ENCODE peak calls at places on chromosomes 3 and 15, in eight cellular contexts. F is heart left ventricle, Y is sigmoid colon, C is ovary, L is body of pancreas, U is endothelial cell of umbilical vein, M is stomach, K is K562. T is an unnamed sample.

GRCh38 chr3:7038394-7038793 is 177.5 kb downstream of the GRM7 start:
- DNase-seq in C (no peak), Y (no peak), M (no peak), L (no peak), U (no peak), F (no peak), K (no peak), T (no peak)

GRCh38 chr3:36891651-36892268 is 53.1 kb downstream of the TRANK1 start:
- DNase-seq in C (no peak), U (no peak), F (peak), K (no peak), L (peak), Y (no peak), M (no peak), T (no peak)

GRCh38 chr15:68646751-68647150 is 68.0 kb downstream of the CORO2B start:
- DNase-seq in K (no peak), Y (peak), L (no peak), F (no peak), U (no peak), M (no peak), C (peak), T (no peak)

GRCh38 chr3:4804161-4805058 is 174.8 kb upstream of the BHLHE40 start:
- DNase-seq in K (no peak), C (no peak), U (no peak), F (no peak), L (no peak), Y (no peak), M (no peak), T (no peak)

GRCh38 chr3:79255696-79256095 is 512.1 kb downstream of the ROBO1 start:
- DNase-seq in U (no peak), M (no peak), C (no peak), K (no peak), Y (no peak), F (no peak), L (no peak), T (no peak)

GRCh38 chr3:126515066-126515706 is 2.4 kb downstream of the UROC1 start:
- DNase-seq in K (no peak), F (peak), L (no peak), Y (peak), C (no peak), M (no peak), U (no peak), T (no peak)

GRCh38 chr3:48962340-48962739 is 27.7 kb upstream of the P4HTM start:
- DNase-seq in F (no peak), C (no peak), M (no peak), Y (no peak), K (no peak), L (no peak), U (no peak), T (no peak)

GRCh38 chr3:88641033-88641604 is 466.3 kb upstream of the EPHA3 start:
- DNase-seq in L (peak), U (no peak), K (no peak), M (no peak), Y (no peak), C (no peak), F (no peak), T (no peak)

GRCh38 chr3:142975316-142975995 is 12.0 kb upstream of the PAQR9 start:
- DNase-seq in Y (no peak), K (no peak), U (no peak), L (no peak), M (no peak), C (no peak), F (no peak), T (no peak)

GRCh38 chr15:87660494-87661129 is 595.9 kb downstream of the NTRK3 start:
- DNase-seq in U (no peak), Y (no peak), L (no peak), F (no peak), K (no peak), C (no peak), M (no peak), T (no peak)

GRCh38 chr3:141373768-141374526 is 5.6 kb downstream of the ZBTB38 start:
- DNase-seq in Y (no peak), F (no peak), K (no peak), U (no peak), C (no peak), M (no peak), L (no peak), T (no peak)

GRCh38 chr15:29874977-29875376 is 52.7 kb upstream of the TJP1 start:
- DNase-seq in M (no peak), L (no peak), K (peak), F (no peak), Y (no peak), U (no peak), C (no peak), T (no peak)

GRCh38 chr3:173396191-173397041 is 1.1 kb upstream of the NLGN1 start:
- DNase-seq in U (peak), L (peak), C (no peak), F (no peak), M (no peak), Y (no peak), K (no peak), T (no peak)

GRCh38 chr3:141807277-141808038 is 44.2 kb downstream of the GRK7 start:
- DNase-seq in Y (no peak), F (no peak), C (no peak), M (no peak), L (no peak), K (peak), U (no peak), T (no peak)

GRCh38 chr3:50320853-50321145 is 1.7 kb downstream of the HYAL2 start:
- DNase-seq in L (no peak), K (no peak), F (no peak), C (no peak), Y (no peak), U (no peak), M (no peak), T (no peak)

GRCh38 chr3:50319872-50320625 is 2.5 kb downstream of the HYAL2 start:
- DNase-seq in Y (no peak), U (peak), C (peak), M (no peak), K (no peak), L (no peak), F (peak), T (no peak)

GRCh38 chr3:50322386-50323091 is at the start of gene HYAL2:
- DNase-seq in K (no peak), M (peak), U (peak), F (peak), L (peak), C (peak), Y (no peak), T (no peak)

GRCh38 chr3:50321844-50322385 is 630 bp downstream of the HYAL2 start:
- DNase-seq in L (no peak), M (no peak), U (no peak), Y (no peak), K (no peak), C (peak), F (no peak), T (no peak)

DNA sequence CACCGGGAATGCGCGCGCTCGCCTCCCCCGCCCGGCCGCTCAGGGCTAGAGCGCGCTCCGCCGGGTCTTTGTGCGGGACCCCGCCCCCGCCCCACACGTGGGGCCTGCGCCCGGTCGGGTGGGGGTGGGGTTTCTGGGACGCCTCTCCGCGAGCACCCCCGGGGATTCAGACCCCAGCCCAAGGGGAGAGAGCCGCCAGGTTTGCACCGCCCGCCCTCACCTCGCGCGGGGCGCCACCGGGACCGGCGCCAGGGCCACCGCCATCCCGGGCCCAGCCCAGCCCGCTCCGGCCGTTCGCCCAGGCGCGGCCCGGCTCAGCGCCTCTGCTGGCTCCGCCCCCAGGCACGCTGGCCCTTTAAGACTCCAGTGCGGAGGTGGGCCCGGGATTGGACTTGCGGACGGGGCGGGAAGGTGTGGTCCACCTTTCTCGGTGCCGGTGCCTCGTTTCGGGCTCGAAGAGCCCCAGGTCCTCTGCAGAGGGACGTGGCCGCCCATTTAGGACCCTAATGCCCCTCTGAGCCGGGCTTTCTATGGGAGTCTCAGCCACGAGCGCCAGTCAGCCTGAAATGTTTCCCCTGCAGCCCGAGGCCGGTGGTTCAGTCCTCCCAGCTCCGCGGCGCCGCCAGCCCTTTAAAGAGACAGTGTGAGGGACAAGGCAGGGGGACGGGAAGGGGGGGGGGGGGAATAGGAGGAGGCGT is 1.2 kb downstream of the HYAL2 start:
- DNase-seq in K (peak), Y (peak), F (peak), C (peak), U (peak), L (peak), M (peak), T (peak)
- TF ChIP-seq POLR2A in K (no peak), Y (no peak), F (no peak), C (peak), U (peak), L (no peak), M (no peak), T (peak)

DNA sequence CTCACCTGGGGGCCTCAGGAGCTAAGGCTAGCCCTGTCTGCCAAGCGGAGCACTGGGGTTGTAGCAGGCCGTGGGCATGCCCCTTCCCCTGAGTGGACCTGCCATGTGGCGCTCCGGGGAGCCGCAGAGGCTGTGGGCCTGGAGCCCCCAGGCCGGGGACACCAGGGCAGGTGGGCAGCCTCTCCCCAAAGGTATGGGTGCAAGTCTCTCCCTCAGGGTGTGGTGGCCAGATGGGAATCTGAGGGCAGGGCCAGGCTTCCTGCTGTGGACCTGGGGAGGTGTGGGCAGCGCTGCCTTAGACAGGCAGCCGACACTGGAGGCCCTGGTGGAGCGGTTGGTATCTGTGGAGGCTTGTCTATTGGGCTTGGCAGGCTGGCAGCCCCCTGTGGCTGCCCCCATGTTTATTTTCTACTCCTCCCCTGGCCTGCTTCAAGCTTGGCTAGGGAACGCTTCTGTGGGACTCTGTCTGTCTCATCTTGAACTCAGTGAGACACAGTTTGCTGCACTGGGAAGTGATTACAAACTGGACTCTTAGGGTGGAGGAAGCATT is 5.9 kb downstream of the ACVR2B start:
- DNase-seq in Y (no peak), M (no peak), L (peak), F (no peak), K (peak), C (no peak), U (no peak), T (no peak)
- TF ChIP-seq POLR2A in Y (no peak), M (no peak), L (no peak), F (no peak), K (no peak), C (no peak), U (no peak), T (no peak)

DNA sequence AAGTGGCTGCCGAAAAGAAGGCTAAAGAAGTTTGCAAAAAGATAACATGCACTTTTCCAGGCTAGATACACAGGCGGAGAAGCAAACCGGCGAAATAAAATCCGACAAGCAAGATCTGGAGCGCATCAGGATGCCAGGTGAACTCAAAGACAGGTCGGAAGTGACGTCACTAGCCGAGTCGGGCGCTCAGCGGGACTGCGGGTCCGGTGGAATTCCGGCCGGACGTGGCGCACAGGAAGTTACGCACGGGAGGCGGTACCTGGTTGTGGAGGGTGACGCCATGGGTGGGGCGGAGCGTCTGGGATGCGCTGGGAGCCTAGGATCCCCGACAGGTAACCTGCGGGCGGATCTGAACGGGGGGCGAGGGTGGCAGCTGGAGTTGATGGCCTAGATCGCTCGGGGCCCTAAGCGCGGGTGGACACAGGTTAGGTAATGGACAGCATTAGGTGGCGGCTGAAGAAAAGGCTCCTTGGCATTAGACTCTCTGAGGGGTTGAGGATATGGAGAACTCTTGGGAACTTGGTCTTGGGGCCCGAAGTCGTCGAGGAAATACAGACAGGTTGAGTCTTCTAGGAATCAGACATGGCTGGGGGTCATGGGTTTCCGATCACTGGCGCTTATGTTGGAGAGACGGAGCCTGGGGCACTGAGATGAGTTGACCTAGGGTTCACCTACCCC is 29.0 kb upstream of the EHHADH start:
- DNase-seq in F (peak), K (no peak), C (peak), M (peak), L (peak), Y (peak), U (peak), T (peak)
- TF ChIP-seq POLR2A in F (no peak), K (no peak), C (peak), M (peak), L (peak), Y (peak), U (peak), T (peak)

DNA sequence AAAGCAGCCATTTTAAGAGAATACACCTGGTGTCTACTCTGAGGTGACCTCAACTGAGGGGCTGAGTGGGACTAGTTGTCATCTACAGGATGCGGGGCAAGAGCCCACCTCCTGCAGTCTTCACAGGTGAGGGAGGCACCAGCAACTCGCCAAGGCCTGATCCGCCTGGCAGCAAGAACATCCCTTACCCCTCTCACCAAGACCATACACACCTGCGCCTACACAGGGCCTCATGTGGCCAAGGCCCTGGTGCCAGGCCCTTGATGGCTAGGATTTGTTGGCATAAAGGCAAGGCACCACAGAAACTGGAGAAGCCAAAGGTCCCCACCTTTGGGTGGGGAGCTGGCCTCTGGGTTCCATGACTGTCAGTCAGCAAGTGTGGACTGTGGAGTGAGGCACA is 18.4 kb downstream of the ELP6 start:
- DNase-seq in Y (no peak), U (no peak), C (no peak), K (no peak), F (no peak), M (no peak), L (no peak), T (no peak)
- TF ChIP-seq POLR2A in Y (no peak), U (no peak), C (no peak), K (no peak), F (no peak), M (no peak), L (no peak), T (no peak)